ENCODE peak calls at places on chromosomes 13 and 19, in six cellular contexts. Z, U, K, B, I and A are unnamed samples.

GRCh38 chr19:5154129-5154798 is 185.4 kb downstream of the KDM4B start:
- DNase-seq in Z (peak; percentile 16), U (peak; percentile 39), K (no peak), B (no peak), I (peak; percentile 50), A (no peak)

GRCh38 chr13:102131246-102131645 is 270.6 kb downstream of the FGF14 start:
- DNase-seq in Z (no peak), U (no peak), K (no peak), B (no peak), I (no peak), A (no peak)

GRCh38 chr19:33507021-33507956 is 14.3 kb downstream of the PEPD start:
- DNase-seq in Z (no peak), U (peak; percentile 45), K (no peak), B (no peak), I (no peak), A (no peak)

GRCh38 chr13:113125506-113126264 is 3.1 kb downstream of the F10 start:
- DNase-seq in Z (no peak), U (no peak), K (no peak), B (no peak), I (no peak), A (no peak)

GRCh38 chr13:113756441-113757097 is 2.5 kb upstream of the TMEM255B start:
- DNase-seq in Z (peak; percentile 8), U (peak; percentile 34), K (no peak), B (no peak), I (no peak), A (no peak)

GRCh38 chr19:23785982-23786381 is 27.3 kb upstream of the ZNF681 start:
- DNase-seq in Z (no peak), U (no peak), K (no peak), B (no peak), I (no peak), A (no peak)

GRCh38 chr13:91141619-91142061 is 205.8 kb upstream of the MIR17HG start:
- DNase-seq in Z (no peak), U (no peak), K (no peak), B (no peak), I (no peak), A (no peak)

GRCh38 chr13:111515648-111516047 is 195.2 kb downstream of the TEX29 start:
- DNase-seq in Z (no peak), U (no peak), K (no peak), B (no peak), I (no peak), A (no peak)

GRCh38 chr13:100546713-100547405 is 41.7 kb downstream of the GGACT start:
- DNase-seq in Z (no peak), U (no peak), K (no peak), B (no peak), I (no peak), A (no peak)

GRCh38 chr19:6593651-6594416 is 2.9 kb upstream of the CD70 start:
- DNase-seq in Z (no peak), U (no peak), K (no peak), B (no peak), I (peak; percentile 70), A (no peak)

GRCh38 chr19:4015705-4016402 is 8.3 kb downstream of the PIAS4 start:
- DNase-seq in Z (no peak), U (no peak), K (no peak), B (no peak), I (no peak), A (no peak)

GRCh38 chr19:19457691-19458090 is 52.2 kb downstream of the GATAD2A start:
- DNase-seq in Z (no peak), U (no peak), K (no peak), B (no peak), I (no peak), A (no peak)

GRCh38 chr13:31007392-31007791 is 74.9 kb downstream of the TEX26 start:
- DNase-seq in Z (no peak), U (no peak), K (no peak), B (no peak), I (no peak), A (no peak)

GRCh38 chr13:39032150-39032549 is 5.7 kb downstream of the PROSER1 start:
- DNase-seq in Z (no peak), U (no peak), K (no peak), B (no peak), I (no peak), A (no peak)

GRCh38 chr19:41161903-41162302 is 31.1 kb upstream of the CYP2S1 start:
- DNase-seq in Z (no peak), U (peak; percentile 21), K (no peak), B (no peak), I (no peak), A (no peak)

GRCh38 chr13:102402292-102402691 is 444 bp upstream of the FGF14 start:
- DNase-seq in Z (peak; percentile 10), U (no peak), K (peak; percentile 14), B (no peak), I (no peak), A (no peak)

GRCh38 chr19:1211494-1212234 is 6.1 kb downstream of the STK11 start:
- DNase-seq in Z (no peak), U (no peak), K (no peak), B (no peak), I (no peak), A (no peak)

GRCh38 chr19:1206063-1206732 is 620 bp downstream of the STK11 start:
- DNase-seq in Z (no peak), U (no peak), K (no peak), B (no peak), I (no peak), A (no peak)

GRCh38 chr19:1210227-1210538 is 4.6 kb downstream of the STK11 start:
- DNase-seq in Z (no peak), U (no peak), K (no peak), B (no peak), I (no peak), A (no peak)

GRCh38 chr19:1205114-1206062 is at the start of gene STK11:
- DNase-seq in Z (peak; percentile 97), U (peak; percentile 93), K (peak; percentile 73), B (peak; percentile 81), I (peak; percentile 99), A (peak; percentile 89)

GRCh38 chr19:1206733-1207301 is 1.2 kb downstream of the STK11 start:
- DNase-seq in Z (no peak), U (no peak), K (no peak), B (no peak), I (peak; percentile 53), A (no peak)
- H3K4me3 ChIP-seq in Z (peak overlapping the region; percentile 73), U (peak overlapping the region; percentile 84), K (peak overlapping the region; percentile 75), B (peak overlapping the region; percentile 91), I (peak overlapping the region; percentile 67), A (peak overlapping the region; percentile 77)

GRCh38 chr19:13095393-13095784 is 7.3 kb downstream of the LYL1 start:
- DNase-seq in Z (no peak), U (no peak), K (no peak), B (no peak), I (no peak), A (no peak)

GRCh38 chr19:13097331-13098258 is 5.1 kb downstream of the LYL1 start:
- DNase-seq in Z (no peak), U (no peak), K (no peak), B (no peak), I (no peak), A (no peak)

GRCh38 chr19:13096968-13097330 is 5.7 kb downstream of the LYL1 start:
- DNase-seq in Z (no peak), U (no peak), K (no peak), B (no peak), I (no peak), A (no peak)

GRCh38 chr19:13094771-13095392 is 7.8 kb downstream of the LYL1 start:
- DNase-seq in Z (no peak), U (peak; percentile 50), K (no peak), B (no peak), I (no peak), A (no peak)

DNA sequence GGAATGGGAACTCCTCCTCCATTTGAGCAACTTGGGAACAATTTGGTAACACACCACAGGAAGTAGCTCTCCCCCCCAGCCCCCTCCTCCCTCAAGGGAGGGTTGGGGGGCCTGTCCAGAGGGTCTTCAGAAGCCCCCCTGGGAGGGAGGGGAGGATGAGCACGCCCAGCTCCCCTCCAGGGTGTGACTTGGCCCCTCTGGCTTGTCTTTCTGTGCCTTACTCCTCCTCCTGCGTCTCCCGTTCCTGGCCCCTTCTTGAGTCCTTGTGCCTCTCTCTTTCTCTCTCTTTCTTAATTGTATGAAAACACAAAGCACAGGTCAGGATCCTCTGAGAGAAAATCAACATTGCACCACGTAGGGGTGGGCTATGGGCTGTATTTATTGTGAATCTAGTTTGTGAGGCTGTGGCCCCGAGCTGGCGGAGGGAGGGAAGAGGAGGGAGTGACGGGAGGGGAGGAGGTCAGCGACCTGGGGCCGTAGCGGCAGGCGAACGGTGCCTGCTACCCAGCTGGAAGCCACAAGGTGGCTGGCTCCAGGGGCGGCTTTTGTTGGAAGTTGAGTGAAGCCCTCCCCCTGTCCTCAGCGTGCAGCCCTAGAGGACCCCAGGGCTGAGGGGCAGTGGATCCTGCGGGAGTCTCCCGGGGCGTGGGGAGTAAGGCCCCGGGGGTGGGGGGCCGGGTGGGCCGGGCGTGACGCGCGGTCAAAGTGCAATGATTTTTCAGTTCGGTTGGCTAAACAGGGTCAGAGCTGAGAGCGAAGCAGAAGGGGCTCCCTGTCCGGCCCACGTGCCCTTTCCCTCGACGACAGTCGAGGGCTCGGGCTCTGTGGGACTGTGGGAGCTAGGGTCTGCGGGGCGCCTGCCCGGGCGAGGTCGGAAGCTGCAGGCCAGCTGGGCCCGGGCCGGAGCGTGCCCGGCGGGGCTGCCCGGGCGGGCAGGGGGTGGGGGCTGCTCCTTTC is 6.4 kb downstream of the LYL1 start:
- DNase-seq in Z (no peak), U (peak; percentile 46), K (no peak), B (no peak), I (no peak), A (no peak)
- TF ChIP-seq CTCF in Z (peak; percentile 4), U (peak; percentile 42), K (peak; percentile 18), B (no peak), I (no peak), A (peak; percentile 15)

GRCh38 chr19:39506598-39506943 is 7.8 kb downstream of the DLL3 start:
- DNase-seq in Z (no peak), U (no peak), K (no peak), B (no peak), I (no peak), A (no peak)
- H3K4me3 ChIP-seq in Z (no peak overlapping the region), U (peak overlapping the region; percentile 80), K (no peak overlapping the region), B (peak overlapping the region; percentile 14), I (no peak overlapping the region), A (peak overlapping the region; percentile 59)

GRCh38 chr19:45090598-45090997 is 2.4 kb upstream of the PPP1R37 start:
- DNase-seq in Z (no peak), U (no peak), K (no peak), B (no peak), I (no peak), A (no peak)

GRCh38 chr19:45091031-45091918 is 1.7 kb upstream of the PPP1R37 start:
- DNase-seq in Z (peak; percentile 100), U (peak; percentile 97), K (peak; percentile 88), B (peak; percentile 95), I (peak; percentile 100), A (peak; percentile 98)

GRCh38 chr19:45092747-45093678 is at the start of gene PPP1R37:
- DNase-seq in Z (peak; percentile 99), U (peak; percentile 94), K (peak; percentile 85), B (peak; percentile 91), I (peak; percentile 99), A (peak; percentile 96)

GRCh38 chr19:45087531-45087930 is 5.4 kb upstream of the PPP1R37 start:
- DNase-seq in Z (no peak), U (no peak), K (no peak), B (no peak), I (no peak), A (no peak)

DNA sequence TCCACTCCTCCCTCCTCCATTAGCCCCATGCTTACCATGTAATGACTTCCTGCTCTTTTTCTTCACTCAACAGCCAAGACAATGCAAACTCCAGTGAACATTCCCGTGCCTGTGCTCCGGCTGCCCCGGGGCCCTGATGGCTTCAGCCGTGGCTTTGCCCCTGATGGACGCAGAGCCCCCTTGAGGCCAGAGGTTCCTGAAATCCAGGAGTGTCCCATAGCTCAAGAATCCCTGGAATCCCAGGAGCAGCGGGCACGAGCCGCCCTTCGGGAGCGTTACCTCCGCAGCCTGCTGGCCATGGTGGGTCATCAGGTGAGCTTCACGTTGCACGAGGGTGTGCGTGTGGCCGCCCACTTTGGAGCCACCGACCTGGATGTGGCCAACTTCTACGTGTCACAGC is 2.9 kb upstream of the PPP1R37 start:
- DNase-seq in Z (no peak), U (no peak), K (no peak), B (no peak), I (no peak), A (no peak)
- TF ChIP-seq CTCF in Z (no peak), U (no peak), K (no peak), B (no peak), I (no peak), A (no peak)